ENCODE peak calls at places on chromosomes 3 and 15, in five cellular contexts. C is A549, D is GM23248, H is endodermal cell, I is spleen. B is an unnamed sample.
A peak's percentile ranks its signal among the peaks of the same experiment; 100 is the strongest.

GRCh38 chr15:32029409-32029861 is 880 bp upstream of the CHRNA7 start:
- DNase-seq in H (peak; percentile 83), C (peak; percentile 47), I (peak; percentile 71), D (peak; percentile 4), B (no peak)

GRCh38 chr3:57227204-57227929 is at the start of gene APPL1:
- DNase-seq in C (peak; percentile 87), I (peak; percentile 98), D (peak; percentile 96), H (peak; percentile 98), B (peak; percentile 88)

GRCh38 chr3:54309601-54310000 is 187.2 kb downstream of the CACNA2D3 start:
- DNase-seq in I (no peak), D (no peak), H (no peak), C (no peak), B (no peak)

GRCh38 chr15:100334905-100335304 is 6.9 kb downstream of the ADAMTS17 start:
- DNase-seq in H (peak; percentile 77), I (no peak), C (no peak), D (no peak), B (no peak)

GRCh38 chr15:72411544-72411943 is 13.4 kb downstream of the TMEM202 start:
- DNase-seq in I (no peak), C (no peak), D (no peak), H (no peak), B (no peak)

GRCh38 chr3:134879991-134880390 is 84.9 kb downstream of the EPHB1 start:
- DNase-seq in I (peak; percentile 27), D (no peak), C (no peak), H (no peak), B (no peak)

GRCh38 chr3:80113331-80113730 is 345.5 kb upstream of the ROBO1 start:
- DNase-seq in C (no peak), I (no peak), D (no peak), H (no peak), B (no peak)

GRCh38 chr3:100105536-100105935 is 8.8 kb downstream of the FILIP1L start:
- DNase-seq in D (peak; percentile 8), C (no peak), I (no peak), H (no peak), B (peak; percentile 21)

GRCh38 chr15:31102374-31103342 is 1.1 kb upstream of the TRPM1 start:
- DNase-seq in I (no peak), D (no peak), H (no peak), C (no peak), B (no peak)

GRCh38 chr3:194540268-194540937 is 53.6 kb upstream of the ATP13A3 start:
- DNase-seq in C (no peak), I (peak; percentile 79), H (no peak), D (peak; percentile 65), B (no peak)

GRCh38 chr15:64749167-64749566 is 26.2 kb downstream of the RBPMS2 start:
- DNase-seq in C (no peak), D (peak; percentile 90), H (no peak), I (no peak), B (peak; percentile 14)

GRCh38 chr3:181178991-181179390 is 189.5 kb upstream of the DNAJC19 start:
- DNase-seq in H (no peak), I (no peak), C (no peak), D (no peak), B (no peak)

GRCh38 chr3:10248984-10249748 is 907 bp downstream of the TATDN2 start:
- DNase-seq in H (peak; percentile 72), C (peak; percentile 14), D (peak; percentile 60), I (peak; percentile 89), B (peak; percentile 4)

GRCh38 chr3:126419886-126420786 is 25.4 kb downstream of the CFAP100 start:
- DNase-seq in I (peak; percentile 65), D (no peak), C (no peak), H (peak; percentile 74), B (no peak)

GRCh38 chr15:40443846-40444245 is 3.1 kb downstream of the BAHD1 start:
- DNase-seq in H (no peak), C (no peak), I (no peak), D (peak; percentile 42), B (no peak)

GRCh38 chr3:34005886-34006285 is 207.5 kb downstream of the PDCD6IP start:
- DNase-seq in D (peak; percentile 82), C (no peak), I (no peak), H (no peak), B (peak; percentile 29)

GRCh38 chr15:62928242-62928995 is 114.1 kb upstream of the TPM1 start:
- DNase-seq in C (peak; percentile 87), I (no peak), H (no peak), D (peak; percentile 99), B (peak; percentile 85)

GRCh38 chr3:42063886-42064285 is 27.3 kb upstream of the TRAK1 start:
- DNase-seq in D (peak; percentile 100), C (peak; percentile 45), H (no peak), I (no peak), B (peak; percentile 85)

GRCh38 chr15:55660153-55660552 is 72.0 kb upstream of the PYGO1 start:
- DNase-seq in D (no peak), C (no peak), I (no peak), H (no peak), B (no peak)

GRCh38 chr3:52099006-52099405 is 42.6 kb upstream of the DUSP7 start:
- DNase-seq in H (no peak), C (no peak), D (peak; percentile 27), I (peak; percentile 18), B (no peak)

GRCh38 chr15:68541743-68542142 is 37.0 kb upstream of the CORO2B start:
- DNase-seq in D (no peak), H (no peak), I (no peak), C (no peak), B (no peak)

GRCh38 chr15:93900476-93901400 is 330.6 kb upstream of the MCTP2 start:
- DNase-seq in I (peak; percentile 69), D (no peak), C (no peak), H (peak; percentile 65), B (no peak)

GRCh38 chr3:39154323-39155021 is 1.1 kb upstream of the CSRNP1 start:
- DNase-seq in I (peak; percentile 88), C (peak; percentile 87), D (peak; percentile 45), H (peak; percentile 96), B (no peak)

GRCh38 chr3:152997526-152997925 is 162.6 kb downstream of the P2RY1 start:
- DNase-seq in D (no peak), C (no peak), I (no peak), H (no peak), B (no peak)

GRCh38 chr3:116058844-116059243 is 386.4 kb downstream of the LSAMP start:
- DNase-seq in H (no peak), C (no peak), I (no peak), D (no peak), B (no peak)

GRCh38 chr3:4748701-4749378 is 230.4 kb upstream of the BHLHE40 start:
- DNase-seq in H (no peak), I (no peak), C (no peak), D (no peak), B (no peak)
- H3K4me1 ChIP-seq in H (peaks cover 10% of the 10 kb centered on the region), I (peaks cover 54% of the 10 kb centered on the region), C (peaks cover 64% of the 10 kb centered on the region), D (peaks cover 50% of the 10 kb centered on the region), B (no peaks in the 10 kb centered on the region)

DNA sequence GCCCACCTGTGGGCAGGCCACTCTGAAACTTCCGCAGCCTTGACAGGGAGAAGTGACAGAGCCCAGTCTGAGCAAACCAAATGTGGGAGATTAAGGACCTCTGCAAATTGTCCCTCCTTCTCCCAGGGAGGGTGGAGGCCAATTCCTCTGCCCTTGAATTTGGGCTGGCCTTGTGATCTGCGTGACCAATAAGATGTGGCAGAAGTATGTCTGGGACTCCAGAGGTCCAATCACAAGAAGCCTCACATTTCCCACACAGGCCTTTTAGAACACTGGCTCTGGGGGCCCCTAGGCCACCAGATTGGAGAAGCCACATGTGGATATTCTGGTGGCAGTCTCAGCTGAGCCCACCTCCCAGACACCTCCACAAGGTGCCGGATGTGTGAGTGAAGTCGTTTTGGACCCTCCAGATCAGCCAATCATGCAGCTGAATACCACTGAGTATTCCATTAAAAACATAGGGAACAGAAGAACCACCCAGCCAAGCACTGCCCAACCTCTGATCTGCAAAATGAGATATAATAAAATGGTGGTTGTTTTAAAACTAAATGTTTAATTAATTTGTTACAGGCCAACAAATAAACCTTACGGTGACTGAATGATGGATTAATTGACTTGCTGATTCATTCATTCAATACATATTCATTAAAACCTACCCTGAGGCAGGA is 150.3 kb downstream of the NUP210 start:
- DNase-seq in I (peak; percentile 35), D (no peak), C (no peak), H (no peak), B (no peak)
- H3K4me1 ChIP-seq in I (peaks cover 5% of the 10 kb centered on the region), D (no peaks in the 10 kb centered on the region), C (no peaks in the 10 kb centered on the region), H (no peaks in the 10 kb centered on the region), B (no peaks in the 10 kb centered on the region)

GRCh38 chr3:183262979-183263378 is 9.9 kb downstream of the B3GNT5 start:
- DNase-seq in H (no peak), D (no peak), C (no peak), I (no peak), B (no peak)

GRCh38 chr3:183260167-183260904 is 7.3 kb downstream of the B3GNT5 start:
- DNase-seq in C (no peak), H (no peak), D (no peak), I (no peak), B (peak; percentile 70)

GRCh38 chr3:183261103-183261502 is 8.1 kb downstream of the B3GNT5 start:
- DNase-seq in H (no peak), I (no peak), C (no peak), D (no peak), B (no peak)

GRCh38 chr3:183259087-183259486 is 6.0 kb downstream of the B3GNT5 start:
- DNase-seq in D (no peak), C (no peak), H (no peak), I (no peak), B (no peak)

DNA sequence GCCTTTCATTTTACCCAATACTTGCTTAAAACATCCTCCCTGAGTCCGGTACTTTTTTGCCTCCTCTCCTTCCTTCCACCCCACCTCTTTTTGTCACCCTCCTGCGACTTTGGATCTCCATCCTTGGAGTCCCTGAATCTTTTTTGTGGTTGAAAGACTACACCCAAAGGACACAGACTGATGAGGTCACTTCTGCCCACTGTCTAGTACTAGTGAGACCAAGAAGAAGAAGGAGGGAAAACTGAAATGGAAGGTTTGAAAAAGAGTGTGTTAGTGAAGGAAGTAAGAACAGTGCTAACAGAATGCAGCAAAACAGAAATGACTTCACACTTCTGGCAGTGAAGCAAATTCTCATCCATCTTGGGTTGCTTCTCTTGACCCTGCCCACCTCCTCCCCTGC is 6.6 kb downstream of the B3GNT5 start:
- DNase-seq in H (no peak), D (no peak), C (no peak), I (no peak), B (no peak)
- H3K4me1 ChIP-seq in H (peaks cover 15% of the 10 kb centered on the region), D (peaks cover 5% of the 10 kb centered on the region), C (peaks cover 14% of the 10 kb centered on the region), I (peaks cover 52% of the 10 kb centered on the region), B (no peaks in the 10 kb centered on the region)

GRCh38 chr3:187958432-187959003 is 195.4 kb upstream of the LPP start:
- DNase-seq in I (peak; percentile 92), D (no peak), H (no peak), C (no peak), B (no peak)

GRCh38 chr3:187963003-187963676 is 190.8 kb upstream of the LPP start:
- DNase-seq in C (no peak), H (no peak), D (no peak), I (no peak), B (no peak)

GRCh38 chr3:187960820-187961219 is 193.1 kb upstream of the LPP start:
- DNase-seq in H (no peak), D (peak; percentile 70), C (no peak), I (no peak), B (peak; percentile 84)

GRCh38 chr3:187963677-187964385 is 190.1 kb upstream of the LPP start:
- DNase-seq in I (no peak), H (no peak), C (no peak), D (peak; percentile 54), B (no peak)

DNA sequence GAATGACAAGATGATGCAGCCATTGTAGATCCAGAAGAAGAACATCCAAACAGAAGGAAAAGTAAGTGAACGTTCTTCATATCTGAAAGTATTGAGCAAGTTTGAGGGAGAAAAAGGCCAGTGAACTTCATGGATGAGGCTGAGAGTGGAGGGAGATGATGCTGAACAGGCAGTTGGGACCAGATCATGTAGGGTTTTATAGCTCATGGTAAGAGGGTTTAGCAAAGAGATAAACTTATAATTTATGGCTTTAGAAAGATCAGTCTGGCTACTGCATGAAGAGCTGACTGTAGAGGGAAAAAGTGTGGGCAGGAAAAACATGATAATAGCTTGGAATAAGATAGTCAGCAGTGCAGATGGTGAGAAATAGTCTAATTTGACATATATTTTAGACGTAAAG is 192.6 kb upstream of the LPP start:
- DNase-seq in D (no peak), I (no peak), C (no peak), H (no peak), B (no peak)
- H3K4me1 ChIP-seq in D (peaks cover 12% of the 10 kb centered on the region), I (peaks cover 74% of the 10 kb centered on the region), C (peaks cover 38% of the 10 kb centered on the region), H (no peaks in the 10 kb centered on the region), B (no peaks in the 10 kb centered on the region)